ENCODE peak calls at places on chromosomes 5 and 9, in nine cellular contexts. O is stimulated activated CD8-positive, alpha-beta memory T cell treated with anti-CD3 and anti-CD28 coated beads, Interleukin-12 subunit alpha, Interleukin-12 subunit beta, amount 100 ng/mL, for 4 hours; N is nucleus accumbens; S is CD8-positive, alpha-beta memory T cell; G is NCI-H1092; J is ELR; V is heart right ventricle; W is amniotic stem cell; Y is GDM1. H is an unnamed sample.

GRCh38 chr9:123081824-123082223 is 48.4 kb downstream of the GPR21 start:
- DNase-seq in O (no peak), N (no peak), S (no peak), G (no peak), J (peak), V (no peak), W (peak), Y (no peak), H (peak)

GRCh38 chr9:129069128-129069824 is 11.6 kb upstream of the DOLPP1 start:
- DNase-seq in O (peak), N (peak), S (peak), G (no peak), J (no peak), V (peak), W (no peak), Y (peak), H (peak)

GRCh38 chr5:168022761-168023160 is 268.7 kb upstream of the WWC1 start:
- DNase-seq in O (no peak), N (no peak), S (no peak), G (no peak), J (no peak), V (peak), W (no peak), Y (no peak), H (no peak)

GRCh38 chr5:128534729-128535128 is 3.3 kb downstream of the FBN2 start:
- DNase-seq in O (no peak), N (no peak), S (no peak), G (no peak), J (peak), V (peak), W (peak), Y (no peak), H (peak)

GRCh38 chr9:114894801-114895433 is 35.5 kb downstream of the TNFSF8 start:
- DNase-seq in O (no peak), N (no peak), S (no peak), G (peak), J (peak), V (peak), W (peak), Y (no peak), H (peak)

GRCh38 chr5:120504057-120504456 is 40.0 kb downstream of the PRR16 start:
- DNase-seq in O (no peak), N (no peak), S (no peak), G (no peak), J (no peak), V (no peak), W (no peak), Y (no peak), H (no peak)

GRCh38 chr9:89864731-89865130 is 259.9 kb downstream of the GADD45G start:
- DNase-seq in O (no peak), N (no peak), S (no peak), G (no peak), J (no peak), V (no peak), W (no peak), Y (no peak), H (no peak)

GRCh38 chr5:5419291-5420210 is 2.9 kb upstream of the ICE1 start:
- DNase-seq in O (no peak), N (peak), S (no peak), G (no peak), J (peak), V (no peak), W (peak), Y (no peak), H (peak)

GRCh38 chr9:112849363-112849922 is 41.2 kb downstream of the SLC46A2 start:
- DNase-seq in O (no peak), N (no peak), S (no peak), G (no peak), J (no peak), V (no peak), W (no peak), Y (no peak), H (no peak)

GRCh38 chr9:118761016-118761790 is 608.0 kb downstream of the BRINP1 start:
- DNase-seq in O (no peak), N (no peak), S (no peak), G (no peak), J (no peak), V (no peak), W (no peak), Y (no peak), H (no peak)

GRCh38 chr9:116715751-116716150 is 28.6 kb downstream of the TRIM32 start:
- DNase-seq in O (no peak), N (no peak), S (no peak), G (no peak), J (no peak), V (no peak), W (no peak), Y (no peak), H (no peak)

GRCh38 chr5:66888613-66889012 is 292.4 kb downstream of the MAST4 start:
- DNase-seq in O (no peak), N (no peak), S (no peak), G (no peak), J (peak), V (no peak), W (no peak), Y (no peak), H (no peak)

GRCh38 chr9:12640021-12640587 is 53.1 kb upstream of the TYRP1 start:
- DNase-seq in O (no peak), N (no peak), S (no peak), G (peak), J (peak), V (no peak), W (peak), Y (peak), H (peak)

GRCh38 chr9:99666571-99666970 is 155.1 kb upstream of the NR4A3 start:
- DNase-seq in O (no peak), N (no peak), S (no peak), G (no peak), J (no peak), V (no peak), W (no peak), Y (no peak), H (no peak)

GRCh38 chr5:93890657-93891056 is 149.3 kb upstream of the POU5F2 start:
- DNase-seq in O (no peak), N (no peak), S (no peak), G (no peak), J (no peak), V (no peak), W (no peak), Y (no peak), H (peak)

GRCh38 chr9:126155756-126156664 is 170.6 kb upstream of the MVB12B start:
- DNase-seq in O (no peak), N (no peak), S (no peak), G (no peak), J (no peak), V (no peak), W (no peak), Y (no peak), H (no peak)

GRCh38 chr5:55438931-55439477 is 95.8 kb downstream of the PLPP1 start:
- DNase-seq in O (no peak), N (peak), S (no peak), G (no peak), J (no peak), V (no peak), W (no peak), Y (no peak), H (peak)

GRCh38 chr9:110650991-110651411 is 17.6 kb upstream of the MUSK start:
- DNase-seq in O (no peak), N (peak), S (no peak), G (no peak), J (peak), V (no peak), W (peak), Y (no peak), H (peak)

GRCh38 chr9:32376295-32376694 is 8.1 kb upstream of the ACO1 start:
- DNase-seq in O (no peak), N (no peak), S (no peak), G (no peak), J (no peak), V (no peak), W (no peak), Y (no peak), H (no peak)

GRCh38 chr5:52455920-52456319 is 331.8 kb upstream of the ITGA1 start:
- DNase-seq in O (no peak), N (no peak), S (no peak), G (no peak), J (no peak), V (no peak), W (no peak), Y (no peak), H (no peak)

GRCh38 chr9:129773262-129774048 is 20.6 kb upstream of the PTGES start:
- DNase-seq in O (no peak), N (no peak), S (no peak), G (no peak), J (peak), V (no peak), W (no peak), Y (no peak), H (peak)

GRCh38 chr9:122217640-122218039 is 11.1 kb downstream of the LHX6 start:
- DNase-seq in O (no peak), N (no peak), S (no peak), G (no peak), J (no peak), V (no peak), W (no peak), Y (no peak), H (no peak)

GRCh38 chr5:179404321-179405053 is 59.2 kb upstream of the ADAMTS2 start:
- DNase-seq in O (no peak), N (no peak), S (no peak), G (no peak), J (peak), V (no peak), W (no peak), Y (no peak), H (peak)

GRCh38 chr9:21653091-21653490 is 149.3 kb upstream of the MTAP start:
- DNase-seq in O (no peak), N (no peak), S (no peak), G (no peak), J (peak), V (no peak), W (no peak), Y (no peak), H (no peak)